ENCODE peak calls at places on chromosome 10, in ten cellular contexts. X is breast epithelium; L is Caco-2; E is IMR-90; R is brain microvascular endothelial cell; N is CD4-positive, CD25-positive, alpha-beta regulatory T cell; O is mesenchymal stem cell; Q is transverse colon; S is adrenal gland; U is CD8-positive, alpha-beta T cell. V is an unnamed sample.

GRCh38 chr10:42869977-42870350 is 87.4 kb downstream of the BMS1 start:
- DNase-seq in X (no peak), L (no peak), E (no peak), R (no peak), N (no peak), O (no peak), Q (no peak), S (no peak), U (no peak), V (no peak)

GRCh38 chr10:101959349-101959916 is 96.5 kb downstream of the ARMH3 start:
- DNase-seq in X (no peak), L (no peak), E (no peak), R (no peak), N (no peak), O (no peak), Q (no peak), S (no peak), U (no peak), V (no peak)

GRCh38 chr10:86711957-86712708 is 43.8 kb downstream of the LDB3 start:
- DNase-seq in X (peak; percentile 54), L (peak; percentile 54), E (peak; percentile 25), R (no peak), N (no peak), O (no peak), Q (no peak), S (peak; percentile 28), U (no peak), V (no peak)

GRCh38 chr10:37707829-37708578 is 149.4 kb downstream of the ZNF248 start:
- DNase-seq in X (no peak), L (no peak), E (no peak), R (no peak), N (no peak), O (no peak), Q (no peak), S (no peak), U (no peak), V (no peak)

GRCh38 chr10:47091421-47091820 is 180.2 kb downstream of the PTPN20 start:
- DNase-seq in X (no peak), L (no peak), E (no peak), R (no peak), N (no peak), O (no peak), Q (no peak), S (no peak), U (no peak), V (no peak)

GRCh38 chr10:90112681-90113080 is 411.3 kb downstream of the KIF20B start:
- DNase-seq in X (no peak), L (no peak), E (peak; percentile 6), R (peak; percentile 62), N (no peak), O (no peak), Q (no peak), S (no peak), U (no peak), V (no peak)

GRCh38 chr10:116849271-116850057 is at the start of gene ENO4:
- DNase-seq in X (peak; percentile 85), L (peak; percentile 85), E (peak; percentile 73), R (peak; percentile 77), N (peak; percentile 30), O (peak; percentile 88), Q (peak; percentile 85), S (peak; percentile 84), U (no peak), V (no peak)

GRCh38 chr10:12252882-12253546 is 57.0 kb downstream of the CDC123 start:
- DNase-seq in X (no peak), L (peak; percentile 58), E (peak; percentile 34), R (peak; percentile 22), N (peak; percentile 60), O (peak; percentile 35), Q (peak; percentile 46), S (no peak), U (no peak), V (no peak)

GRCh38 chr10:66917104-66917503 is 8.7 kb upstream of the LRRTM3 start:
- DNase-seq in X (no peak), L (no peak), E (no peak), R (no peak), N (no peak), O (no peak), Q (no peak), S (no peak), U (no peak), V (no peak)

GRCh38 chr10:74681917-74682627 is 144.3 kb upstream of the KAT6B start:
- DNase-seq in X (no peak), L (no peak), E (peak; percentile 27), R (no peak), N (peak; percentile 44), O (no peak), Q (no peak), S (no peak), U (no peak), V (no peak)

GRCh38 chr10:71766717-71767419 is 6.5 kb downstream of the VSIR start:
- DNase-seq in X (no peak), L (peak; percentile 95), E (peak; percentile 95), R (peak; percentile 95), N (peak; percentile 86), O (peak; percentile 86), Q (peak; percentile 93), S (peak; percentile 56), U (no peak), V (peak; percentile 77)

GRCh38 chr10:74988787-74989574 is 122.5 kb upstream of the SAMD8 start:
- DNase-seq in X (no peak), L (no peak), E (no peak), R (no peak), N (no peak), O (no peak), Q (no peak), S (no peak), U (no peak), V (no peak)

GRCh38 chr10:83287374-83287773 is 851.9 kb upstream of the GHITM start:
- DNase-seq in X (no peak), L (no peak), E (no peak), R (no peak), N (no peak), O (no peak), Q (no peak), S (no peak), U (no peak), V (no peak)

GRCh38 chr10:102462512-102463054 is 11.2 kb upstream of the C10orf95 start:
- DNase-seq in X (no peak), L (no peak), E (no peak), R (no peak), N (no peak), O (no peak), Q (no peak), S (no peak), U (no peak), V (no peak)

GRCh38 chr10:91672021-91672608 is 39.2 kb upstream of the PPP1R3C start:
- DNase-seq in X (no peak), L (no peak), E (peak; percentile 82), R (peak; percentile 22), N (peak; percentile 2), O (peak; percentile 79), Q (no peak), S (no peak), U (no peak), V (no peak)

GRCh38 chr10:95818663-95819062 is 62.7 kb downstream of the ENTPD1 start:
- DNase-seq in X (no peak), L (no peak), E (peak; percentile 82), R (peak; percentile 85), N (no peak), O (peak; percentile 87), Q (no peak), S (no peak), U (no peak), V (no peak)

GRCh38 chr10:78337016-78337415 is 303.4 kb downstream of the RPS24 start:
- DNase-seq in X (no peak), L (no peak), E (no peak), R (no peak), N (no peak), O (no peak), Q (no peak), S (no peak), U (no peak), V (no peak)

GRCh38 chr10:57979466-57979865 is 288.2 kb downstream of the IPMK start:
- DNase-seq in X (no peak), L (peak; percentile 40), E (no peak), R (peak; percentile 34), N (no peak), O (peak; percentile 62), Q (no peak), S (no peak), U (no peak), V (no peak)

GRCh38 chr10:31952066-31952465 is 23.4 kb upstream of the ARHGAP12 start:
- DNase-seq in X (no peak), L (no peak), E (no peak), R (no peak), N (no peak), O (no peak), Q (no peak), S (no peak), U (no peak), V (no peak)

GRCh38 chr10:68385740-68386139 is 21.3 kb downstream of the RUFY2 start:
- DNase-seq in X (no peak), L (no peak), E (no peak), R (no peak), N (no peak), O (no peak), Q (no peak), S (no peak), U (no peak), V (no peak)
- H3K36me3 ChIP-seq in X (peaks cover 4% of the 10 kb centered on the region), L (peaks cover 7% of the 10 kb centered on the region), E (peaks cover 31% of the 10 kb centered on the region), R (peaks cover 48% of the 10 kb centered on the region), N (peaks cover 48% of the 10 kb centered on the region), O (peaks cover 31% of the 10 kb centered on the region), Q (peaks cover 53% of the 10 kb centered on the region), S (peaks cover 75% of the 10 kb centered on the region), U (peaks cover 9% of the 10 kb centered on the region), V (no peaks in the 10 kb centered on the region)

DNA sequence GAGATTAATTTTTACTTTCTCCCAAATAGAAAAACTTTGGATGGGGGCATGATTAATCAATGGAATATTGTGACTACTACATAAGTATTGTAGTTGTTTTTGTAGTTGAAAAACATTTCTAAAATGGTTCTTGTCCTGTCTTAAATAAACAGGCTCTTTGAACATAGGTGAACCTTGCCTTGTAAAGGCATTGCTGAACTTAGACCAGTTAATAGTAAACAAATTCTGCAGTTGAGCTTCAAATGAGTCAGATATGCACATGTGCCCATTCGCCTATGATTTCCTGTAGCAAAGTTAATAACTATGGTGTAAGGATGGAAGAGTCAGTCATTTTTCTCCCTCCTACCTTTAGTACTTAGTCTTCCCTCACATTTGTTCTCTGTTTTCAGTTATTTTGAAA is 22.6 kb downstream of the CUTC start:
- DNase-seq in X (no peak), L (no peak), E (peak; percentile 64), R (no peak), N (no peak), O (no peak), Q (no peak), S (no peak), U (no peak), V (no peak)
- H3K36me3 ChIP-seq in X (peaks cover 6% of the 10 kb centered on the region), L (peaks cover 3% of the 10 kb centered on the region), E (peaks cover 9% of the 10 kb centered on the region), R (peaks cover 11% of the 10 kb centered on the region), N (peaks cover 93% of the 10 kb centered on the region), O (peaks cover 2% of the 10 kb centered on the region), Q (peaks cover 58% of the 10 kb centered on the region), S (peaks cover 50% of the 10 kb centered on the region), U (peaks cover 50% of the 10 kb centered on the region), V (peaks cover 98% of the 10 kb centered on the region)

GRCh38 chr10:121911421-121911697 is 16.5 kb downstream of the ATE1 start:
- DNase-seq in X (no peak), L (no peak), E (no peak), R (no peak), N (no peak), O (no peak), Q (no peak), S (no peak), U (no peak), V (no peak)
- H3K36me3 ChIP-seq in X (peaks cover 4% of the 10 kb centered on the region), L (peaks cover 5% of the 10 kb centered on the region), E (peaks cover 2% of the 10 kb centered on the region), R (peaks cover 9% of the 10 kb centered on the region), N (peaks cover 24% of the 10 kb centered on the region), O (peaks cover 27% of the 10 kb centered on the region), Q (peaks cover 16% of the 10 kb centered on the region), S (peaks cover 12% of the 10 kb centered on the region), U (peaks cover 12% of the 10 kb centered on the region), V (no peaks in the 10 kb centered on the region)

GRCh38 chr10:17684537-17684936 is 40.6 kb downstream of the STAM start:
- DNase-seq in X (no peak), L (no peak), E (no peak), R (no peak), N (peak; percentile 62), O (no peak), Q (no peak), S (no peak), U (no peak), V (no peak)
- H3K36me3 ChIP-seq in X (no peaks in the 10 kb centered on the region), L (no peaks in the 10 kb centered on the region), E (peaks cover 2% of the 10 kb centered on the region), R (no peaks in the 10 kb centered on the region), N (peaks cover 28% of the 10 kb centered on the region), O (no peaks in the 10 kb centered on the region), Q (peaks cover 1% of the 10 kb centered on the region), S (no peaks in the 10 kb centered on the region), U (no peaks in the 10 kb centered on the region), V (peaks cover 7% of the 10 kb centered on the region)